ENCODE peak calls at places on chromosomes 16 and 17, in six cellular contexts. B is NCI-H2171 treated with DMSO at 0.1 percent for 48 hours, Q is A549, Y is epithelial cell of prostate, Z is hypothalamus, C is mesendoderm. R is an unnamed sample.

GRCh38 chr17:31858647-31859486 is at the start of gene COPRS:
- DNase-seq in B (peak; percentile 69), Q (peak; percentile 81), Y (peak; percentile 8), Z (peak; percentile 94), C (peak; percentile 89), R (peak; percentile 94)

GRCh38 chr17:50834786-50835562 is 412 bp upstream of the WFIKKN2 start:
- DNase-seq in B (peak; percentile 58), Q (no peak), Y (no peak), Z (no peak), C (no peak), R (no peak)

GRCh38 chr17:72092710-72093322 is 28.0 kb upstream of the SOX9 start:
- DNase-seq in B (no peak), Q (no peak), Y (no peak), Z (no peak), C (no peak), R (no peak)

GRCh38 chr17:81399481-81400153 is 4.4 kb downstream of the BAHCC1 start:
- DNase-seq in B (no peak), Q (no peak), Y (no peak), Z (no peak), C (no peak), R (no peak)

GRCh38 chr17:75124041-75124818 is 7.3 kb downstream of the NT5C start:
- DNase-seq in B (peak; percentile 92), Q (peak; percentile 99), Y (peak; percentile 89), Z (no peak), C (no peak), R (peak; percentile 81)

GRCh38 chr16:31077592-31078199 is 3.5 kb downstream of the ZNF646 start:
- DNase-seq in B (no peak), Q (no peak), Y (no peak), Z (no peak), C (no peak), R (no peak)

GRCh38 chr16:53886482-53887378 is 182.8 kb downstream of the FTO start:
- DNase-seq in B (no peak), Q (no peak), Y (no peak), Z (no peak), C (no peak), R (no peak)

GRCh38 chr16:1105888-1106620 is 10.0 kb upstream of the C1QTNF8 start:
- DNase-seq in B (peak; percentile 58), Q (peak; percentile 94), Y (peak; percentile 2), Z (peak; percentile 82), C (peak; percentile 57), R (peak; percentile 83)

GRCh38 chr16:31327675-31328225 is 27.2 kb upstream of the ITGAX start:
- DNase-seq in B (no peak), Q (no peak), Y (no peak), Z (no peak), C (peak; percentile 59), R (no peak)

GRCh38 chr17:52754838-52755237 is 596.3 kb upstream of the CA10 start:
- DNase-seq in B (no peak), Q (no peak), Y (peak; percentile 48), Z (no peak), C (no peak), R (no peak)

GRCh38 chr16:28984619-28985135 is at the start of gene LAT:
- DNase-seq in B (no peak), Q (no peak), Y (no peak), Z (no peak), C (no peak), R (peak; percentile 65)

GRCh38 chr16:27248036-27248435 is 20.5 kb downstream of the NSMCE1 start:
- DNase-seq in B (no peak), Q (no peak), Y (no peak), Z (no peak), C (no peak), R (no peak)

GRCh38 chr17:42163113-42163512 is 8.3 kb upstream of the RAB5C start:
- DNase-seq in B (no peak), Q (peak; percentile 49), Y (no peak), Z (no peak), C (peak; percentile 56), R (peak; percentile 48)

GRCh38 chr16:2948807-2949704 is 15.0 kb upstream of the KREMEN2 start:
- DNase-seq in B (no peak), Q (no peak), Y (no peak), Z (no peak), C (no peak), R (no peak)

GRCh38 chr16:64751906-64752305 is 370.0 kb downstream of the CDH11 start:
- DNase-seq in B (no peak), Q (no peak), Y (no peak), Z (no peak), C (peak; percentile 11), R (no peak)